ENCODE peak calls at places on chromosomes 5 and 9, in five cellular contexts. O is WERI-Rb-1, G is kidney epithelial cell, P is AG08396, T is GM04503. U is an unnamed sample.

GRCh38 chr5:10746711-10747110 is 14.3 kb downstream of the DAP start:
- DNase-seq in O (no peak), G (no peak), P (no peak), T (no peak), U (no peak)

GRCh38 chr9:34996905-34997279 is 7.3 kb downstream of the DNAJB5 start:
- DNase-seq in O (no peak), G (no peak), P (no peak), T (no peak), U (no peak)

GRCh38 chr5:66004216-66004615 is 77.8 kb downstream of the ERBIN start:
- DNase-seq in O (no peak), G (no peak), P (no peak), T (no peak), U (no peak)

GRCh38 chr5:176882566-176882900 is 16.6 kb downstream of the HK3 start:
- DNase-seq in O (no peak), G (no peak), P (peak; percentile 38), T (no peak), U (no peak)

GRCh38 chr9:93125331-93125894 is 8.6 kb downstream of the NINJ1 start:
- DNase-seq in O (peak; percentile 0), G (no peak), P (no peak), T (no peak), U (no peak)

GRCh38 chr5:150153957-150154617 is 1.6 kb downstream of the PDGFRB start:
- DNase-seq in O (no peak), G (no peak), P (peak; percentile 64), T (no peak), U (peak; percentile 64)

GRCh38 chr9:129101279-129101678 is 9.3 kb downstream of the CRAT start:
- DNase-seq in O (no peak), G (no peak), P (no peak), T (no peak), U (no peak)

GRCh38 chr5:73625905-73626811 is at the start of gene ARHGEF28:
- DNase-seq in O (peak; percentile 72), G (no peak), P (peak; percentile 93), T (no peak), U (peak; percentile 87)

GRCh38 chr9:121830441-121831140 is 179.2 kb downstream of the DAB2IP start:
- DNase-seq in O (no peak), G (no peak), P (no peak), T (no peak), U (no peak)

GRCh38 chr5:66440202-66440680 is 156.0 kb upstream of the MAST4 start:
- DNase-seq in O (no peak), G (peak; percentile 76), P (peak; percentile 36), T (peak; percentile 26), U (no peak)

GRCh38 chr9:95508242-95508967 is 8.4 kb downstream of the PTCH1 start:
- DNase-seq in O (no peak), G (no peak), P (peak; percentile 24), T (no peak), U (peak; percentile 33)

GRCh38 chr5:105885266-105885665 is 1785.5 kb downstream of the EFNA5 start:
- DNase-seq in O (no peak), G (peak; percentile 23), P (no peak), T (no peak), U (no peak)

GRCh38 chr5:179297486-179298180 is 47.6 kb downstream of the ADAMTS2 start:
- DNase-seq in O (no peak), G (no peak), P (no peak), T (no peak), U (peak; percentile 3)

GRCh38 chr9:37953204-37953774 is 49.4 kb upstream of the SLC25A51 start:
- DNase-seq in O (no peak), G (no peak), P (no peak), T (no peak), U (no peak)

GRCh38 chr9:132412089-132412488 is 2.1 kb downstream of the CFAP77 start:
- DNase-seq in O (peak; percentile 75), G (no peak), P (peak; percentile 30), T (no peak), U (peak; percentile 77)

GRCh38 chr5:1243487-1244152 is 18.4 kb downstream of the SLC6A18 start:
- DNase-seq in O (peak; percentile 44), G (no peak), P (no peak), T (no peak), U (no peak)

GRCh38 chr5:33837301-33837700 is 54.5 kb downstream of the ADAMTS12 start:
- DNase-seq in O (no peak), G (no peak), P (no peak), T (no peak), U (no peak)

GRCh38 chr9:123597926-123598556 is 242.0 kb downstream of the CRB2 start:
- DNase-seq in O (no peak), G (no peak), P (no peak), T (no peak), U (peak; percentile 25)

GRCh38 chr9:13145340-13145739 is 134.2 kb downstream of the MPDZ start:
- DNase-seq in O (no peak), G (no peak), P (no peak), T (no peak), U (no peak)

GRCh38 chr9:93903886-93904648 is 51.1 kb downstream of the BARX1 start:
- DNase-seq in O (no peak), G (no peak), P (no peak), T (no peak), U (no peak)

GRCh38 chr9:5355817-5356216 is 16.1 kb upstream of the RLN1 start:
- DNase-seq in O (no peak), G (no peak), P (no peak), T (no peak), U (no peak)

GRCh38 chr5:10441083-10441991 is at the start of gene ROPN1L:
- DNase-seq in O (peak; percentile 93), G (peak; percentile 49), P (peak; percentile 98), T (no peak), U (peak; percentile 91)

GRCh38 chr5:172477466-172477865 is 23.1 kb upstream of the SH3PXD2B start:
- DNase-seq in O (no peak), G (no peak), P (no peak), T (no peak), U (no peak)

GRCh38 chr9:136858844-136859757 is 7.0 kb downstream of the MAMDC4 start:
- DNase-seq in O (no peak), G (no peak), P (peak; percentile 75), T (no peak), U (peak; percentile 76)

GRCh38 chr5:7876867-7877266 is 7.9 kb downstream of the MTRR start:
- DNase-seq in O (no peak), G (peak; percentile 26), P (peak; percentile 49), T (peak; percentile 32), U (no peak)

GRCh38 chr9:110123364-110124095 is 84.4 kb downstream of the C9orf152 start:
- DNase-seq in O (no peak), G (no peak), P (no peak), T (peak; percentile 61), U (no peak)

GRCh38 chr9:99073985-99074901 is 30.7 kb upstream of the TGFBR1 start:
- DNase-seq in O (no peak), G (no peak), P (no peak), T (no peak), U (no peak)

GRCh38 chr9:135605238-135605781 is 34.0 kb downstream of the GLT6D1 start:
- DNase-seq in O (no peak), G (no peak), P (no peak), T (no peak), U (peak; percentile 54)

U was measured in BE2C.